ENCODE peak calls at places on chromosomes 11 and 22, in four cellular contexts. G is K562, A is transverse colon, Y is HCT116. F is an unnamed sample.
A peak's percentile ranks its signal among the peaks of the same experiment; 100 is the strongest.

GRCh38 chr11:2768471-2769408 is 68.9 kb upstream of the KCNQ1OT1 start:
- DNase-seq in A (no peak), Y (peak; percentile 38), G (peak; percentile 49), F (peak; percentile 43)

GRCh38 chr11:78801161-78801884 is 226.7 kb upstream of the NARS2 start:
- DNase-seq in G (no peak), Y (no peak), A (peak; percentile 37), F (no peak)

GRCh38 chr11:78784321-78785061 is 209.8 kb upstream of the NARS2 start:
- DNase-seq in G (no peak), Y (no peak), A (no peak), F (no peak)

GRCh38 chr11:63015521-63016215 is at the start of gene SLC22A8:
- DNase-seq in A (no peak), Y (no peak), G (no peak), F (peak; percentile 68)

GRCh38 chr11:898160-898517 is 12.5 kb downstream of the CHID1 start:
- DNase-seq in G (peak; percentile 30), Y (peak; percentile 13), A (no peak), F (no peak)

GRCh38 chr11:15412054-15412453 is 297.3 kb downstream of the INSC start:
- DNase-seq in A (no peak), Y (no peak), G (no peak), F (no peak)

GRCh38 chr22:29641781-29642355 is 38.4 kb downstream of the NF2 start:
- DNase-seq in G (no peak), Y (no peak), A (no peak), F (no peak)

GRCh38 chr11:91178366-91178765 is 955.5 kb upstream of the CHORDC1 start:
- DNase-seq in G (no peak), A (no peak), Y (no peak), F (no peak)

GRCh38 chr11:92257536-92257935 is 32.9 kb downstream of the FAT3 start:
- DNase-seq in Y (no peak), A (no peak), G (no peak), F (no peak)

GRCh38 chr11:118961591-118961990 is 5.5 kb downstream of the UPK2 start:
- DNase-seq in Y (no peak), G (no peak), A (peak; percentile 33), F (no peak)

GRCh38 chr22:42217752-42218280 is 52.6 kb downstream of the TCF20 start:
- DNase-seq in A (no peak), Y (no peak), G (no peak), F (no peak)

GRCh38 chr11:27571151-27571840 is 64.7 kb upstream of the LIN7C start:
- DNase-seq in G (no peak), A (no peak), Y (no peak), F (no peak)

GRCh38 chr22:26404851-26405357 is 24.2 kb upstream of the ASPHD2 start:
- DNase-seq in Y (no peak), G (peak; percentile 48), A (no peak), F (no peak)

GRCh38 chr11:3939211-3939610 is 83.7 kb downstream of the STIM1 start:
- DNase-seq in A (no peak), G (no peak), Y (no peak), F (no peak)

GRCh38 chr11:1435820-1436467 is 46.2 kb downstream of the BRSK2 start:
- DNase-seq in A (no peak), G (peak; percentile 84), Y (no peak), F (peak; percentile 74)

GRCh38 chr22:41367680-41368542 is 13.8 kb upstream of the TEF start:
- DNase-seq in Y (no peak), A (peak; percentile 30), G (no peak), F (peak; percentile 70)

GRCh38 chr11:115912484-115912945 is 408.3 kb upstream of the CADM1 start:
- DNase-seq in G (no peak), A (no peak), Y (no peak), F (no peak)

GRCh38 chr11:86816251-86816726 is 15.9 kb downstream of the PRSS23 start:
- DNase-seq in G (no peak), Y (no peak), A (no peak), F (no peak)

GRCh38 chr11:68890490-68891231 is 13.0 kb downstream of the MRPL21 start:
- DNase-seq in G (no peak), Y (no peak), A (peak; percentile 28), F (peak; percentile 85)

GRCh38 chr22:36331912-36332622 is 55.7 kb downstream of the MYH9 start:
- DNase-seq in A (peak; percentile 76), Y (no peak), G (no peak), F (no peak)
- TF ChIP-seq POLR2AphosphoS5 in A (no peak), Y (no peak), G (no peak), F (peak; percentile 79)

GRCh38 chr22:43342347-43343261 is 568 bp downstream of the SCUBE1 start:
- DNase-seq in A (no peak), Y (no peak), G (no peak), F (peak; percentile 87)
- H3K4me3 ChIP-seq in A (peak overlapping the region; percentile 29), Y (no peak overlapping the region), G (no peak overlapping the region), F (peak overlapping the region; percentile 10)

DNA sequence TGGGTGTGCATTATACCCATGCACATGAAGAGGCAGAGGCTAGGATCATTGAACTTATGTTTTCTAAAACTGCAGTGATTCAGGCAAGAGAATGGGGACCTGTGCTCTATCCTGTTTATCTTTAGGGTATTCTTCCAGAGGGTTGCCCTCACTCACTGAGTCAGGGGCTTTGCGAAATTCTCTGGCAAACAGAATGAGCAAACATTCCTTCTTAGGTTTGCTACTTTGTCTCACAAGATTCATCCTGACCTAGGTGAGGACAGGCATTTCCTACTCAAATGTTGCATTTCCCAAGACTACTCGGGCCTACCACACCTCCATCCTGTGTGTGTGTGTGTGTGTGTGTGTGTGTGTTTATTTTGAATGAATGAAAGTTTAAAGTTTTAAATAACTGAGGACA is 2.7 kb upstream of the EIF3M start:
- DNase-seq in Y (no peak), A (no peak), G (no peak), F (no peak)
- H3K27ac ChIP-seq in Y (no peak overlapping the region), A (no peak overlapping the region), G (no peak overlapping the region), F (no peak overlapping the region)

GRCh38 chr11:22829231-22830081 is at the start of gene SVIP:
- DNase-seq in G (peak; percentile 96), Y (peak; percentile 87), A (peak; percentile 98), F (peak; percentile 98)
- TF ChIP-seq POLR2AphosphoS5 in G (no peak), Y (peak; percentile 77), A (peak; percentile 85), F (peak; percentile 66)

GRCh38 chr11:60854847-60855725 is 664 bp downstream of the PTGDR2 start:
- DNase-seq in A (no peak), Y (no peak), G (peak; percentile 30), F (no peak)
- H3K4me3 ChIP-seq in A (peak overlapping the region; percentile 6), Y (no peak overlapping the region), G (peak overlapping the region; percentile 10), F (no peak overlapping the region)

GRCh38 chr22:17271711-17272451 is 52.6 kb upstream of the ADA2 start:
- DNase-seq in Y (no peak), A (no peak), G (no peak), F (no peak)
- H3K27ac ChIP-seq in Y (no peak overlapping the region), A (no peak overlapping the region), G (no peak overlapping the region), F (no peak overlapping the region)

GRCh38 chr11:44746894-44747293 is 20.1 kb downstream of the TSPAN18 start:
- DNase-seq in Y (no peak), A (no peak), G (no peak), F (no peak)

GRCh38 chr11:44742470-44742869 is 15.7 kb downstream of the TSPAN18 start:
- DNase-seq in G (no peak), Y (no peak), A (no peak), F (no peak)

GRCh38 chr11:44741976-44742375 is 15.2 kb downstream of the TSPAN18 start:
- DNase-seq in A (no peak), G (no peak), Y (no peak), F (no peak)

GRCh38 chr11:44743326-44743725 is 16.6 kb downstream of the TSPAN18 start:
- DNase-seq in Y (no peak), A (no peak), G (no peak), F (no peak)

GRCh38 chr11:44744160-44744559 is 17.4 kb downstream of the TSPAN18 start:
- DNase-seq in G (no peak), A (no peak), Y (no peak), F (no peak)
- TF ChIP-seq POLR2AphosphoS5 in G (no peak), A (peak; percentile 68), Y (no peak), F (no peak)

F was measured in upper lobe of left lung.